ENCODE peak calls at places on chromosomes 16 and 17, in six cellular contexts. One of them, this sample, is unnamed.
A peak's percentile ranks its signal among the peaks of the same experiment; 100 is the strongest.

GRCh38 chr16:55668337-55669281 is 12.8 kb downstream of the SLC6A2 start:
- DNase-seq in amniotic stem cell: no peak
- DNase-seq in HS-5: no peak
- DNase-seq in stimulated activated CD8-positive, alpha-beta memory T cell treated with anti-CD3 and anti-CD28 coated beads, Interleukin-7, amount 100 ng/mL, for 1 hour: no peak
- DNase-seq in fibroblast of villous mesenchyme: no peak
- DNase-seq in stimulated activated CD4-positive, alpha-beta T cell treated with anti-CD3 and anti-CD28 coated beads, Interleukin-2, amount 100 ng/mL, for 24 hours: no peak
- DNase-seq in this sample: no peak

GRCh38 chr17:34780438-34780837 is 180.8 kb downstream of the CCT6B start:
- DNase-seq in amniotic stem cell: no peak
- DNase-seq in HS-5: no peak
- DNase-seq in stimulated activated CD8-positive, alpha-beta memory T cell treated with anti-CD3 and anti-CD28 coated beads, Interleukin-7, amount 100 ng/mL, for 1 hour: no peak
- DNase-seq in fibroblast of villous mesenchyme: no peak
- DNase-seq in stimulated activated CD4-positive, alpha-beta T cell treated with anti-CD3 and anti-CD28 coated beads, Interleukin-2, amount 100 ng/mL, for 24 hours: no peak
- DNase-seq in this sample: no peak

GRCh38 chr16:56212144-56212543 is 20.9 kb downstream of the GNAO1 start:
- DNase-seq in amniotic stem cell: no peak
- DNase-seq in HS-5: no peak
- DNase-seq in stimulated activated CD8-positive, alpha-beta memory T cell treated with anti-CD3 and anti-CD28 coated beads, Interleukin-7, amount 100 ng/mL, for 1 hour: no peak
- DNase-seq in fibroblast of villous mesenchyme: no peak
- DNase-seq in stimulated activated CD4-positive, alpha-beta T cell treated with anti-CD3 and anti-CD28 coated beads, Interleukin-2, amount 100 ng/mL, for 24 hours: no peak
- DNase-seq in this sample: no peak

GRCh38 chr17:37696366-37696765 is 48.5 kb downstream of the HNF1B start:
- DNase-seq in amniotic stem cell: no peak
- DNase-seq in HS-5: no peak
- DNase-seq in stimulated activated CD8-positive, alpha-beta memory T cell treated with anti-CD3 and anti-CD28 coated beads, Interleukin-7, amount 100 ng/mL, for 1 hour: no peak
- DNase-seq in fibroblast of villous mesenchyme: no peak
- DNase-seq in stimulated activated CD4-positive, alpha-beta T cell treated with anti-CD3 and anti-CD28 coated beads, Interleukin-2, amount 100 ng/mL, for 24 hours: no peak
- DNase-seq in this sample: no peak

GRCh38 chr17:76982408-76983074 is 114.3 kb downstream of the MGAT5B start:
- DNase-seq in amniotic stem cell: no peak
- DNase-seq in HS-5: no peak
- DNase-seq in stimulated activated CD8-positive, alpha-beta memory T cell treated with anti-CD3 and anti-CD28 coated beads, Interleukin-7, amount 100 ng/mL, for 1 hour: no peak
- DNase-seq in fibroblast of villous mesenchyme: no peak
- DNase-seq in stimulated activated CD4-positive, alpha-beta T cell treated with anti-CD3 and anti-CD28 coated beads, Interleukin-2, amount 100 ng/mL, for 24 hours: no peak
- DNase-seq in this sample: no peak

GRCh38 chr17:7839199-7839889 is 5.3 kb downstream of the KDM6B start:
- DNase-seq in amniotic stem cell: no peak
- DNase-seq in HS-5: no peak
- DNase-seq in stimulated activated CD8-positive, alpha-beta memory T cell treated with anti-CD3 and anti-CD28 coated beads, Interleukin-7, amount 100 ng/mL, for 1 hour: no peak
- DNase-seq in fibroblast of villous mesenchyme: peak; percentile 20
- DNase-seq in stimulated activated CD4-positive, alpha-beta T cell treated with anti-CD3 and anti-CD28 coated beads, Interleukin-2, amount 100 ng/mL, for 24 hours: no peak
- DNase-seq in this sample: no peak

GRCh38 chr16:70468776-70469525 is 14.6 kb downstream of the FCSK start:
- DNase-seq in amniotic stem cell: no peak
- DNase-seq in HS-5: no peak
- DNase-seq in stimulated activated CD8-positive, alpha-beta memory T cell treated with anti-CD3 and anti-CD28 coated beads, Interleukin-7, amount 100 ng/mL, for 1 hour: no peak
- DNase-seq in fibroblast of villous mesenchyme: no peak
- DNase-seq in stimulated activated CD4-positive, alpha-beta T cell treated with anti-CD3 and anti-CD28 coated beads, Interleukin-2, amount 100 ng/mL, for 24 hours: no peak
- DNase-seq in this sample: no peak

GRCh38 chr17:43434902-43435319 is 36.1 kb downstream of the ARL4D start:
- DNase-seq in amniotic stem cell: no peak
- DNase-seq in HS-5: no peak
- DNase-seq in stimulated activated CD8-positive, alpha-beta memory T cell treated with anti-CD3 and anti-CD28 coated beads, Interleukin-7, amount 100 ng/mL, for 1 hour: no peak
- DNase-seq in fibroblast of villous mesenchyme: no peak
- DNase-seq in stimulated activated CD4-positive, alpha-beta T cell treated with anti-CD3 and anti-CD28 coated beads, Interleukin-2, amount 100 ng/mL, for 24 hours: no peak
- DNase-seq in this sample: no peak

GRCh38 chr17:50626037-50626574 is 8.6 kb upstream of the ABCC3 start:
- DNase-seq in amniotic stem cell: peak; percentile 58
- DNase-seq in HS-5: no peak
- DNase-seq in stimulated activated CD8-positive, alpha-beta memory T cell treated with anti-CD3 and anti-CD28 coated beads, Interleukin-7, amount 100 ng/mL, for 1 hour: peak; percentile 22
- DNase-seq in fibroblast of villous mesenchyme: peak; percentile 83
- DNase-seq in stimulated activated CD4-positive, alpha-beta T cell treated with anti-CD3 and anti-CD28 coated beads, Interleukin-2, amount 100 ng/mL, for 24 hours: peak; percentile 73
- DNase-seq in this sample: peak; percentile 55